ENCODE peak calls at places on chromosomes 6 and 20, in seven cellular contexts. B is left ventricle myocardium inferior; L is GM20000; D is lower leg skin; I is stromal cell of bone marrow; R is COR-L47; P is CD8-positive, alpha-beta memory T cell. C is an unnamed sample.

GRCh38 chr20:62764156-62764935 is 31.9 kb upstream of the MRGBP start:
- DNase-seq in B (no peak), L (no peak), D (no peak), I (no peak), R (no peak), P (no peak), C (no peak)

GRCh38 chr6:7129784-7130569 is 22.2 kb downstream of the RREB1 start:
- DNase-seq in B (no peak), L (no peak), D (no peak), I (no peak), R (no peak), P (no peak), C (no peak)

GRCh38 chr6:2576499-2576898 is 174.2 kb downstream of the MYLK4 start:
- DNase-seq in B (no peak), L (no peak), D (no peak), I (no peak), R (no peak), P (no peak), C (no peak)

GRCh38 chr6:14743465-14744211 is 502.2 kb upstream of the JARID2 start:
- DNase-seq in B (peak), L (no peak), D (peak), I (peak), R (no peak), P (peak), C (no peak)

GRCh38 chr6:111653961-111654360 is 48.3 kb upstream of the TRAF3IP2 start:
- DNase-seq in B (no peak), L (no peak), D (no peak), I (no peak), R (peak), P (no peak), C (no peak)

GRCh38 chr6:88244721-88245120 is 78.6 kb upstream of the CNR1 start:
- DNase-seq in B (no peak), L (no peak), D (no peak), I (no peak), R (no peak), P (no peak), C (no peak)

GRCh38 chr6:105380634-105381033 is 22.2 kb downstream of the PREP start:
- DNase-seq in B (no peak), L (no peak), D (no peak), I (no peak), R (no peak), P (no peak), C (no peak)

GRCh38 chr20:32164984-32165735 is 42.4 kb downstream of the PLAGL2 start:
- DNase-seq in B (no peak), L (no peak), D (no peak), I (no peak), R (no peak), P (no peak), C (no peak)

GRCh38 chr20:41232971-41233926 is 84.3 kb downstream of the ZHX3 start:
- DNase-seq in B (no peak), L (no peak), D (peak), I (peak), R (no peak), P (no peak), C (no peak)

GRCh38 chr6:117971637-117972036 is 64.6 kb downstream of the SLC35F1 start:
- DNase-seq in B (no peak), L (no peak), D (no peak), I (no peak), R (no peak), P (no peak), C (no peak)

GRCh38 chr6:155171109-155171746 is 92.6 kb upstream of the CLDN20 start:
- DNase-seq in B (no peak), L (peak), D (peak), I (peak), R (no peak), P (peak), C (no peak)

C was measured in SHP77.